ENCODE peak calls at places on chromosome 15, in ten cellular contexts. J is OCI-LY7, A is tibial nerve, W is psoas muscle, U is body of pancreas, Q is epithelial cell of esophagus, M is neural progenitor cell, C is ovary, G is kidney epithelial cell, B is choroid plexus epithelial cell. K is an unnamed sample.

GRCh38 chr15:69388259-69388658 is 25.9 kb upstream of the KIF23 start:
- DNase-seq in W (no peak), M (no peak), C (no peak), U (no peak), Q (peak), A (no peak), J (no peak), G (no peak), B (no peak), K (no peak)

GRCh38 chr15:90939756-90940155 is 4.7 kb downstream of the UNC45A start:
- DNase-seq in B (no peak), Q (no peak), G (no peak), W (no peak), M (no peak), C (no peak), U (no peak), J (no peak), A (no peak), K (no peak)

GRCh38 chr15:40873625-40874561 is at the start of gene RHOV:
- DNase-seq in C (peak), A (no peak), Q (peak), W (peak), J (peak), G (no peak), M (peak), B (peak), U (peak), K (no peak)

GRCh38 chr15:98855815-98856539 is 151.6 kb downstream of the PGPEP1L start:
- DNase-seq in B (no peak), M (peak), C (no peak), Q (no peak), U (no peak), W (no peak), A (no peak), G (no peak), J (no peak), K (no peak)

GRCh38 chr15:64045774-64046346 is 425 bp downstream of the DAPK2 start:
- DNase-seq in W (peak), J (no peak), A (no peak), B (no peak), G (no peak), Q (peak), U (peak), C (no peak), M (no peak), K (no peak)

GRCh38 chr15:57887825-57888224 is 177.7 kb downstream of the ALDH1A2 start:
- DNase-seq in B (no peak), U (no peak), W (no peak), Q (no peak), C (no peak), J (no peak), G (no peak), M (no peak), A (no peak), K (no peak)

GRCh38 chr15:59406446-59406845 is 31.5 kb upstream of the FAM81A start:
- DNase-seq in A (no peak), W (no peak), J (peak), Q (no peak), G (no peak), U (no peak), C (no peak), B (no peak), M (no peak), K (no peak)

GRCh38 chr15:89972085-89972484 is 29.0 kb upstream of the ZNF710 start:
- DNase-seq in C (no peak), B (peak), U (no peak), A (no peak), J (peak), W (no peak), M (no peak), G (no peak), Q (no peak), K (no peak)

GRCh38 chr15:61025283-61025682 is 203.8 kb downstream of the RORA start:
- DNase-seq in C (no peak), G (no peak), J (no peak), Q (no peak), W (no peak), U (no peak), M (no peak), A (no peak), B (no peak), K (no peak)

GRCh38 chr15:85114886-85115285 is 133.2 kb downstream of the PDE8A start:
- DNase-seq in G (no peak), W (no peak), J (no peak), A (no peak), B (no peak), M (no peak), Q (no peak), C (no peak), U (no peak), K (no peak)

DNA sequence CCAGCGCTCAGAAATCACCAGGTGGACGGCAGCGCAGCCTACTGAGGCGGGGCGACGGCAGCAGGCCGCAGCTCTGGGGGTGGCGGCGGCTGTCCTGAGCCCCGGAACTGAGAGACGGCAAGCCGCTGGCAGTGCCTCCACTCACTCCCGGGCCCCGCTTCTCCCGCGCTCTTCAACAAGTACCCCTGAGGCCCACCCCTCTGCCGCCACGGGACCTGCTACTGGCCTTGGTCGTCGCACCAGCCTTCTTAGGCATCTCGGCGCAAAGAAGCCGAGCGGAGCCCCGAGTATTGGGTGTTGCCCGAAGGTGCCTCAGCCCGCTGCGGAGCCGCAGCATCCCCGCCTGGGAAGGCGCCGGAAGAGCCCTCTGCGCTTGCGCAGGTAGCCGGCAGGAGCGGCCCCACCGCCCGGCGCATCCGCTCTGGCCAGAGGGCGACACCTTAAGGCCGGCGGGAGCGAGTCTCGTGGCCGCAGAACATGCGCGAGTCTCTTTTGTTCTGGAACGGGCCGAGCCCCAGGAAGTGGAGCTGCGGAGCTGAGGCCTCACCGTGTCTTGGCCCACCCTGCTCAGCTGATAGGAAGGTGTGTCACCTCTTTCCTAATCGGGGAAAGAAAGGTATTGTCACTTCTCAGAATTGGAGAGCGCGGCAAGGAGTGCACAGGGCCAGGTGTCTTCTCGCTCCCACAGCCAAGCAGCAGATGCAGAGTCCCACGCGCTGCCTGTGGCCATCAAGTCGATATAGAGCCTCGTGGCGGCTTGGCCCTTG is at the start of gene C15orf40:
- DNase-seq in M (peak), C (peak), J (peak), A (peak), W (peak), U (peak), B (peak), G (peak), Q (peak), K (peak)
- TF ChIP-seq CTCF in M (peak), C (peak), J (peak), A (peak), W (peak), U (peak), B (peak), G (peak), Q (peak), K (peak)

GRCh38 chr15:29615791-29616190 is 206.5 kb downstream of the TJP1 start:
- DNase-seq in M (no peak), W (no peak), A (no peak), U (no peak), Q (no peak), C (no peak), G (no peak), B (no peak), J (no peak), K (no peak)

GRCh38 chr15:29618586-29618985 is 203.7 kb downstream of the TJP1 start:
- DNase-seq in M (no peak), G (no peak), B (no peak), Q (no peak), U (no peak), C (no peak), J (no peak), A (no peak), W (no peak), K (no peak)

GRCh38 chr15:29612701-29613100 is 209.6 kb downstream of the TJP1 start:
- DNase-seq in J (no peak), Q (no peak), A (no peak), C (no peak), B (peak), U (no peak), W (no peak), M (no peak), G (no peak), K (no peak)

GRCh38 chr15:29613951-29614382 is 208.3 kb downstream of the TJP1 start:
- DNase-seq in U (peak), W (no peak), Q (peak), G (no peak), C (no peak), M (peak), J (no peak), A (no peak), B (peak), K (no peak)

DNA sequence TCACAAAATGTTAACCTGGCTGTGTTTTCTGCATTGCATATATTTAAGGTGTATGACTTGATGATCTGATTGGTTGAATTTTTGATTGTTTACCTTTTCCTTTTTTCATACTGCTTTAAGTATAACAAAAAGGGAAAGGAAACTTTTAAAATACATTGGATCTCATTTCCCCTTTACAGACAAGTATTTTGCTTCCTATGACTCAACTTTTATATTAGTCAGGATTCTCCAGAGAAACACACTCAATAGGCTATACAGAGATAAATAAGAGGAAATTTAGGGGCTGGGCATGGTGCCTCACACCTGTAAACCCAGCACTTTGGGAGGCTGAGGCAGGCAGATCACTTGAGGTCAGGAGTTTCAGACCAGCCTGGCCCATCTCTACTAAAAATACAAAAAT is 205.8 kb downstream of the TJP1 start:
- DNase-seq in A (no peak), C (no peak), B (peak), U (no peak), Q (no peak), W (no peak), M (no peak), J (no peak), G (no peak), K (no peak)
- H3K4me3 ChIP-seq in A (no peak), C (no peak), B (no peak), U (no peak), Q (no peak), W (no peak), M (no peak), J (no peak), G (no peak), K (no peak)

GRCh38 chr15:31327674-31328424 is 1.2 kb downstream of the KLF13 start:
- DNase-seq in Q (peak), J (peak), C (peak), W (peak), M (peak), B (peak), G (no peak), A (no peak), U (peak), K (no peak)

GRCh38 chr15:31324739-31325431 is 1.8 kb upstream of the KLF13 start:
- DNase-seq in J (no peak), Q (no peak), C (no peak), U (no peak), B (no peak), W (no peak), M (no peak), G (no peak), A (no peak), K (no peak)

GRCh38 chr15:31325432-31325975 is 1.1 kb upstream of the KLF13 start:
- DNase-seq in Q (peak), G (no peak), B (peak), W (peak), M (peak), A (peak), C (peak), J (peak), U (peak), K (no peak)

GRCh38 chr15:31326729-31327673 is at the start of gene KLF13:
- DNase-seq in C (peak), J (no peak), B (peak), G (no peak), A (peak), W (peak), M (peak), Q (peak), U (peak), K (no peak)

DNA sequence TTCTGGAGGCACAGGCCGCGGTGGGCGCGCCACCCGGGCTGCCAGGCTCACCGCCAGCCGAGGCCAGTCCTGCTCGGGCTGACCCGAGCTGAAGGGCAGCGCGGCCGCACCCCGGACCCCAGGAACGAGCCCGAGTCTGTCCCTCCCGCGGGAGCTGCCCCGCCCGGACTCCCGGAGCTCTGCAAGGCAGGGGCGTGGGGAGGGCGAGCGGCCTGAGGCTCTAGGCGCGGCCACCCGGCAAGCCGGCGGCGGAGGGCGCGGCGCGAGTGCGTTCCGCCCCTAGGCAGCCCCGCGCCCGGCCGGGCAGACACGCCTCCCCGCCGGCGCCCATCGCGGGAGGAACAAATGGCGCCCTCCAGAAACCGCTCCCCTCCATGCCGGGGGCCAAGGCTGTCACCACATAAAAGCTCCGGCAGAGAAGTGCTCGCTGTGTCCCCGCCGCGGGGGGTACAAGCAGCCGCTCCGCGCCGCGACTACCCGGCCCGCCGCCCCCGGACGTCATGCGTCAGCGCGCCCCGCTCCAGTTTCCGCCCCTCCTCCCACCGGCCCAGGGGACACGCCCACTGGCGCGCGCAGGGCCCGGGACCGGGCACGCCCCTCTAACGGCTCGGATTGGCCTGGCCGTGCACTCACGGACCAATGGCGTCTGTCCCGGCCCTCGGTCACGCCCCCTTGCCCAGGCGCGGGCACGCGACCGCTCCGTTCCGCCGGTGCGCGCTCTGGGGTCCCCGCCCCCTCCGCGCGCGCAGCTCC is 483 bp upstream of the KLF13 start:
- DNase-seq in J (peak), W (peak), M (peak), C (peak), A (peak), G (peak), B (peak), Q (peak), U (peak), K (peak)
- TF ChIP-seq CTCF in J (no peak), W (no peak), M (no peak), C (peak), A (no peak), G (no peak), B (no peak), Q (no peak), U (peak), K (no peak)

GRCh38 chr15:48887144-48887543 is 9.2 kb downstream of the EID1 start:
- DNase-seq in M (no peak), B (no peak), Q (peak), A (no peak), G (no peak), W (no peak), U (no peak), C (no peak), J (no peak), K (no peak)

GRCh38 chr15:48889925-48890324 is 12.0 kb downstream of the EID1 start:
- DNase-seq in Q (no peak), G (no peak), M (no peak), J (no peak), U (no peak), C (no peak), B (no peak), A (no peak), W (no peak), K (no peak)

GRCh38 chr15:48888209-48888608 is 10.3 kb downstream of the EID1 start:
- DNase-seq in B (no peak), J (no peak), M (no peak), G (no peak), W (no peak), U (no peak), C (no peak), A (no peak), Q (no peak), K (no peak)

GRCh38 chr15:48890375-48890972 is 12.5 kb downstream of the EID1 start:
- DNase-seq in G (no peak), U (no peak), B (no peak), Q (no peak), W (no peak), M (no peak), J (no peak), A (no peak), C (no peak), K (no peak)

DNA sequence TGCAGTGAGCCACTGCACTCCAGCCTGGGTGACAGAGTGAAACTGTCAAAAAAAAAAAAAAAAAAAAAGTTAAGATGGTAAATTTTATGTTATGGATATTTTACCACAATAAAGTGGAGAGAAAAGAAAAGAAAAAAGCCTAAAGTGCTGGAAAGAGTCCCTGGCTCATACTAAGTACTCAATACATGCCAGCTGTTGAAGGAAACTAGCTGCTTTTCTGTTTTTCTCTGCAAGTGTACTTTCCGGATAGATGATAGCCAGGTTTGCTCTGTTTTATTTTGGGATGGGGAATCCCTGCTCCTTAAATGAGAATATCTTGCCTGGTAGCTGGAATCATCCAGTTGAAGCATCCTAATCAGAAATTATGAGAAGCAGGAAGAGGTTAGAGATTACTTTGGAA is 10.9 kb downstream of the EID1 start:
- DNase-seq in C (no peak), M (no peak), U (no peak), Q (no peak), A (no peak), J (no peak), B (no peak), G (no peak), W (no peak), K (no peak)
- H3K4me3 ChIP-seq in C (no peak), M (no peak), U (no peak), Q (no peak), A (no peak), J (no peak), B (no peak), G (no peak), W (no peak), K (no peak)

GRCh38 chr15:32956006-32956405 is 238.2 kb downstream of the GREM1 start:
- DNase-seq in C (no peak), G (no peak), W (no peak), M (peak), J (peak), B (peak), U (no peak), Q (peak), A (no peak), K (no peak)
- TF ChIP-seq CTCF in C (no peak), G (peak), W (peak), M (peak), J (peak), B (peak), U (peak), Q (peak), A (no peak), K (peak)

DNA sequence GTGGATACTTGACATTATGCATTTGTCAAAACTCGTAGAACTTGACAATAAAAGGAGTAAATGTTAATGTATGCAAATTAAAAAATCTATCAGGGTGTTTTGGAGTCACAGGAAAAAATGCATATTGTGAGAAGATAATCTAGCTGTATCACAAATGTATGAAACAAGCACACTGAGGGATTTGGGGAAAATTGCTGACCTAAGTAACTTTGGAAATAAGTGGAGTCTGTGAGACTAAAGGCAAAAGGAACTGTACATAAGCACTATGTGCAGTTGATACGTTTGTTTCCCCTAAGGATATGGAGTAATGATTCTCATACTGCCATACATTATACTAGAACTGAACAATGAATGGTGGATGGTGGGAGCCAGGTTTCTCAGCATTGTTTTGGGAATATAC is 43.2 kb upstream of the WDR72 start:
- DNase-seq in J (no peak), C (no peak), W (no peak), M (no peak), Q (no peak), A (no peak), G (no peak), B (no peak), U (no peak), K (no peak)
- H3K4me3 ChIP-seq in J (no peak), C (no peak), W (no peak), M (no peak), Q (no peak), A (no peak), G (no peak), B (no peak), U (no peak), K (no peak)

DNA sequence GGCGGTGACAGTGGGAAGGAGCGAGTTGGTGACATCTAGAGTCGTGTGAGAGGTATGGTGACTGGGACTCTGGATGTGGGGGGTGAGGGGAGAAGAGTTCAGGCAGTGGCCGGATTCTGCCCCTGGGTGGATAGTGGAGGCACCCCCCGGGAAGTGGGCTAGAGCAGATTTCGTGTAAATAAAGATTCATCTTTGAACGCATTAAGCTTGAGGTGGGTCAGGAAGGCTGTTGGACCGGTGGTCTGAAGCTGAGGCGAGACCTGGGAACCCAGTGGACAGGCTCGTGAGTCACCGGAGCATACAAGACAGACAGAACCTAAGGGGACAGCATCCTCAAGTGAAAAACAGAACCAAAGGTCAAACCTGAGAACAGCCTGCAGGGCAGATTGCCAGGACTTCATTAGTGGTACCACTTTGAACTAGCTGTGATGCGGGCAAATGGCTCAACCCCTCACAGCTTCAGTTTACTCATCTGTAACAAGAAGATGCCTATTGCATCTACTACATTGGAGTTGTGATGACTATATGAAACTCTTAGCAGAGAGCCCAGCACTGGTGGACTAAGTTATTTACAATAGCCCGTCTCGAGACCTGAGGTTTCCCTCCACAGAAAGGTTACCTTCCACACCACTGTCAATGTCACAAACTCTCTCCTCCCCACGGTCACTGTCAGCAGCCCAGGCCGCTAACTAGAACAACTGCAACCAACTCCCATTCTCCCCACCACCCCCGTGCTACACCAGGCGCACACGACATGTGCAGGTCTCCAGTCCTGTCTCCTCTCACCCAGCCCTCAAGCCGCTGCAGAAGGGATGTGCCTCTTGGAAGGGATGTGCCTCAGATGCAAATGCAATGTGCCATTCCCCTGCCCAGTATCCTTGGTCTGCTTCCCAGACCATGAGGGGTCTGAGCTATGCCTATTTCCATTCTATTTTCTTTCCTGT is 901 bp upstream of the CLN6 start:
- DNase-seq in U (peak), C (peak), G (no peak), B (peak), J (peak), Q (no peak), W (no peak), M (no peak), A (no peak), K (no peak)
- TF ChIP-seq CTCF in U (no peak), C (no peak), G (no peak), B (no peak), J (peak), Q (no peak), W (no peak), M (no peak), A (no peak), K (no peak)